ENCODE peak calls at places on chromosomes 4 and X, in nine cellular contexts. W is psoas muscle, K is epithelial cell of esophagus, J is pancreas, V is astrocyte of the spinal cord, Q is AG04449, Z is A549, L is left lung, E is lower lobe of right lung. C is an unnamed sample.

GRCh38 chrX:16022580-16023170 is 100.7 kb upstream of the GRPR start:
- DNase-seq in W (no peak), K (peak; percentile 53), J (no peak), V (peak; percentile 39), Q (no peak), Z (peak; percentile 50), L (no peak), E (no peak), C (no peak)

GRCh38 chrX:46218373-46218772 is 326.8 kb downstream of the ZNF674 start:
- DNase-seq in W (no peak), K (no peak), J (no peak), V (no peak), Q (no peak), Z (no peak), L (no peak), E (no peak), C (no peak)

GRCh38 chrX:48891402-48892288 is 5.9 kb downstream of the TIMM17B start:
- DNase-seq in W (peak; percentile 85), K (peak; percentile 87), J (peak; percentile 83), V (peak; percentile 81), Q (no peak), Z (peak; percentile 95), L (peak; percentile 93), E (peak; percentile 91), C (peak; percentile 37)

GRCh38 chrX:24662344-24662743 is 15.2 kb upstream of the PCYT1B start:
- DNase-seq in W (no peak), K (no peak), J (no peak), V (no peak), Q (no peak), Z (no peak), L (no peak), E (no peak), C (no peak)

GRCh38 chr4:184969610-184970009 is 48.7 kb upstream of the HELT start:
- DNase-seq in W (no peak), K (no peak), J (no peak), V (no peak), Q (no peak), Z (no peak), L (no peak), E (no peak), C (no peak)

GRCh38 chr4:164210377-164210776 is 543.6 kb upstream of the SMIM31 start:
- DNase-seq in W (no peak), K (no peak), J (no peak), V (no peak), Q (no peak), Z (no peak), L (no peak), E (no peak), C (no peak)

GRCh38 chrX:1093112-1093511 is 119.3 kb downstream of the CRLF2 start:
- DNase-seq in W (no peak), K (no peak), J (no peak), V (no peak), Q (no peak), Z (no peak), L (no peak), E (no peak), C (no peak)

GRCh38 chrX:38126179-38126578 is 94.5 kb downstream of the SRPX start:
- DNase-seq in W (no peak), K (peak; percentile 31), J (no peak), V (no peak), Q (no peak), Z (no peak), L (no peak), E (no peak), C (no peak)

GRCh38 chrX:70032797-70033196 is 16.9 kb downstream of the AWAT2 start:
- DNase-seq in W (no peak), K (no peak), J (no peak), V (no peak), Q (no peak), Z (no peak), L (no peak), E (no peak), C (no peak)

GRCh38 chr4:67779631-67780030 is 25.4 kb upstream of the GNRHR start:
- DNase-seq in W (no peak), K (peak; percentile 93), J (no peak), V (peak; percentile 17), Q (no peak), Z (no peak), L (no peak), E (no peak), C (no peak)

GRCh38 chr4:40916880-40917279 is 167.1 kb downstream of the NSUN7 start:
- DNase-seq in W (peak; percentile 53), K (peak; percentile 27), J (peak; percentile 38), V (no peak), Q (no peak), Z (peak; percentile 38), L (no peak), E (peak; percentile 67), C (no peak)

GRCh38 chrX:136847874-136848273 is 32.7 kb downstream of the RBMX start:
- DNase-seq in W (no peak), K (no peak), J (no peak), V (peak; percentile 63), Q (no peak), Z (no peak), L (no peak), E (no peak), C (no peak)

DNA sequence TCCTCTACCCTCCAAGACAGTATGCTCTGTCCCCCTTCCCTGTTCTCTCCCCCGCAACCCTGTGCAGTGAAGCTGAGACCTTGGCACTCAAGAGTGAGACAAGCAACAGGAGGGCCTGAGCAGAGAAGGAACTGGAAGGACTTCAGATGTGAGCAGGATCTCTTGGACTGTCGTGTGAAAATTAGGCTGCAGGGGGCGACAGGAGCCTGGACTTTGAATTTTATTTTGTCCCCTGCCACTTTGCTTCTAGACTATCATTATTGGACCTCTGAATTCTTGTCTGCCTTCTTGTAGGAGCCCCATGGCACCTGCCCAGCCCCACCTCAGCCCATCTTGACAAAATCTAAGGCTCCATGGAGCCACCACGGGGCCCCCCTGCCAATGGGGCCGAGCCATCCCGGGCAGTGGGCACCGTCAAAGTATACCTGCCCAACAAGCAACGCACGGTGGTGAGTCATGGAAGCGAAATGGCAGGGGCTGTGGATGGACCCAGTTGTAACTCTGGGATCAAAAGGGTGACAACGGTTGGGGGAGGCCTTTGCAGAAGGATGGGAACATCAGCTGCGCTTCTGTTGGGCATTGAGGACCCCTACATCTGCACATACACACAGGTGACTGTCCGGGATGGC is 1.7 kb downstream of the ARAF start:
- DNase-seq in W (no peak), K (peak; percentile 19), J (no peak), V (peak; percentile 27), Q (no peak), Z (peak; percentile 29), L (no peak), E (no peak), C (no peak)
- TF ChIP-seq CTCF in W (peak; percentile 30), K (peak; percentile 30), J (no peak), V (peak; percentile 38), Q (peak; percentile 18), Z (peak; percentile 21), L (no peak), E (peak; percentile 27), C (no peak)

DNA sequence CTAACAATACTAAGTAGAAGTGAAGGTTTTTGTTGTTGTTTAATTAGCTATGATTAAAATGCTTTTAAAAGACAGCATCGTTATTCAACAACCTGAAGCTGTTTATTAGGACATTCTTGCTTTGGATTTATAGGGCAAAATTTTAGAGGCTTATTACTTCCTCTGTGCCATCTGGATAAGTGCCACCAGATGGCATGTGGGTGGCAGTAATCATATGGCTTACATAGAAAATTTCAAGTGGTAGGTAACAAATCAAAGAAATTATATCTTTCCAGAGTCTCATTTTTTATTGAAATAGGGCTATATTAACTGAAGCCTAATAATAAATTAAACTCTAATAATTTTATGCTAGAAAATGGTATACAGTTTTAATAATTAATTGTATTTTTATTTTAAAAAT is 83.3 kb upstream of the HTR2C start:
- DNase-seq in W (no peak), K (no peak), J (no peak), V (no peak), Q (no peak), Z (no peak), L (no peak), E (no peak), C (no peak)
- TF ChIP-seq CTCF in W (no peak), K (peak; percentile 29), J (no peak), V (no peak), Q (no peak), Z (no peak), L (no peak), E (no peak), C (no peak)

DNA sequence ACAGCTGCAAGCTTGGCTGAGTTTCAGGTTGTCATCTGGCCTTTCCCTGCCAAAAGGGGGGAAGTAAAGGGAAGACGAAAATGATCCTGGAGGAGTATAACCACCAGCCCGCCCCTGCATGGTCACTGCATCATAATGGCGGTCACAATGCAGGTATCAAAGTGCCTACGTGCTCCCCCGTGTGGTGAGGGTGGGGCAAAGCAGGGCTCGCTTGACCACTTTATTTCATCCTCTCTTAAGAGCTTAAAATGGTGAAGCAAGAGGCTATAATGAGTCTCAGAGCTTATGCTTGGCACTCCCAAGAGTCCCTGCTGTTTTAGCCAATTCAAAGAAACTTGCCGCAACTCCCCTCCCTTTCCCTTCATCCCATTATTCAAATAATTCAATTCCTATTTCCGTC is 105.6 kb downstream of the APOOL start:
- DNase-seq in W (no peak), K (no peak), J (peak; percentile 3), V (no peak), Q (no peak), Z (peak; percentile 66), L (no peak), E (no peak), C (no peak)
- TF ChIP-seq CTCF in W (peak; percentile 12), K (no peak), J (no peak), V (peak; percentile 49), Q (no peak), Z (peak; percentile 27), L (no peak), E (no peak), C (no peak)

DNA sequence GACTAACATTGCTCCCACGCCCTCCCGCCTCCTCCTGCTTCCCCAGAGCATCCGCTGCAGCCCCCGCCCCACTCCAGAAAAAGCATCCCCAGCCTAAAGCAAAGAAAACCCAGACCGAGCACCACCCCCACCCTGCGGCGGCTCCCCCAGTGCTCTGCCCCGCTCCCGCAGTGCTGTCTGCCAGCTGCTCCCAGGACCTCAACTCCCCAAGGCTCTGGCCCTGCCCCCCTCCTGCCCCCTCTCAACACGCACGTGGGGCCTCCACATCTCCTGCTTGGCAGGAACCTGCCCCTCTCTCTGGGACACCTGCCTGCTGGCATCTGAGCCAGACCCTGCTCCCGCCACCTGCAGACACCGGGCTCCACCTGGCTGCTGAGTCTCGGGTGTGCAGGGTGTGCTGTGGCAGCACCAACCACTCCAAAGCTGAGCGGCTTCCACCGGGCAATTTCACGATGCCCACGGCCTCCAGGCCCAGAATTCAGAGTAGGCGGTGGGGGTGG is 79.4 kb downstream of the FAM53A start:
- DNase-seq in W (no peak), K (no peak), J (no peak), V (no peak), Q (no peak), Z (no peak), L (peak; percentile 71), E (peak; percentile 48), C (no peak)
- TF ChIP-seq CTCF in W (no peak), K (peak; percentile 36), J (no peak), V (no peak), Q (no peak), Z (no peak), L (no peak), E (no peak), C (no peak)

GRCh38 chrX:8183281-8183680 is 12.2 kb upstream of the VCX2 start:
- DNase-seq in W (no peak), K (no peak), J (no peak), V (peak; percentile 59), Q (no peak), Z (no peak), L (no peak), E (no peak), C (no peak)

GRCh38 chrX:8179653-8180052 is 8.6 kb upstream of the VCX2 start:
- DNase-seq in W (no peak), K (peak; percentile 26), J (no peak), V (peak; percentile 5), Q (no peak), Z (no peak), L (no peak), E (no peak), C (no peak)
- TF ChIP-seq CTCF in W (peak; percentile 11), K (peak; percentile 33), J (no peak), V (peak; percentile 20), Q (no peak), Z (no peak), L (no peak), E (peak; percentile 16), C (no peak)

C was measured in omental fat pad.